ENCODE peak calls at places on chromosomes 13 and 19, in six cellular contexts. H is HAP-1; N is stimulated activated CD4-positive, alpha-beta T cell treated with anti-CD3 and anti-CD28 coated beads, TNF-alpha, amount 100 ng/mL, for 1 hour; D is NCI-H2081; J is HEK293T; Z is germinal center. L is an unnamed sample.

GRCh38 chr13:49952168-49952567 is 16.0 kb upstream of the SPRYD7 start:
- DNase-seq in H (no peak), N (no peak), D (no peak), J (no peak), Z (no peak), L (no peak)

GRCh38 chr13:33057019-33057785 is 41.0 kb downstream of the KL start:
- DNase-seq in H (no peak), N (no peak), D (no peak), J (peak), Z (peak), L (peak)

GRCh38 chr13:34019870-34020269 is 201.9 kb downstream of the RFC3 start:
- DNase-seq in H (no peak), N (no peak), D (no peak), J (no peak), Z (no peak), L (no peak)

GRCh38 chr19:5621311-5621944 is 1.1 kb downstream of the SAFB2 start:
- DNase-seq in H (no peak), N (no peak), D (no peak), J (no peak), Z (no peak), L (no peak)

GRCh38 chr19:10299545-10300458 is 9.8 kb downstream of the ZGLP1 start:
- DNase-seq in H (no peak), N (no peak), D (no peak), J (no peak), Z (no peak), L (no peak)

GRCh38 chr13:99691552-99691951 is 190.3 kb downstream of the TM9SF2 start:
- DNase-seq in H (no peak), N (no peak), D (no peak), J (no peak), Z (no peak), L (no peak)

GRCh38 chr19:12913011-12913561 is 6.0 kb downstream of the SYCE2 start:
- DNase-seq in H (no peak), N (no peak), D (peak), J (peak), Z (no peak), L (no peak)

GRCh38 chr13:95858286-95859075 is 181.5 kb downstream of the DNAJC3 start:
- DNase-seq in H (no peak), N (no peak), D (no peak), J (no peak), Z (no peak), L (no peak)

GRCh38 chr13:91123456-91124127 is 223.9 kb upstream of the MIR17HG start:
- DNase-seq in H (no peak), N (no peak), D (no peak), J (no peak), Z (no peak), L (no peak)

GRCh38 chr13:84445776-84446175 is 563.5 kb upstream of the SLITRK1 start:
- DNase-seq in H (no peak), N (no peak), D (no peak), J (no peak), Z (no peak), L (no peak)

GRCh38 chr19:32372726-32373613 is 27.6 kb downstream of the ZNF507 start:
- DNase-seq in H (no peak), N (no peak), D (no peak), J (no peak), Z (no peak), L (no peak)

GRCh38 chr13:94988654-94989053 is 276.3 kb upstream of the SOX21 start:
- DNase-seq in H (peak), N (no peak), D (no peak), J (peak), Z (no peak), L (peak)

GRCh38 chr19:1407662-1408299 is 395 bp downstream of the DAZAP1 start:
- DNase-seq in H (no peak), N (peak), D (no peak), J (no peak), Z (peak), L (peak)

GRCh38 chr19:3818479-3818878 is 32.3 kb upstream of the MATK start:
- DNase-seq in H (no peak), N (no peak), D (no peak), J (no peak), Z (no peak), L (no peak)

GRCh38 chr13:46160474-46161066 is 21.4 kb downstream of the LCP1 start:
- DNase-seq in H (peak), N (no peak), D (peak), J (peak), Z (peak), L (peak)

GRCh38 chr13:113860579-113861432 is 3.1 kb downstream of the GAS6 start:
- DNase-seq in H (no peak), N (no peak), D (no peak), J (no peak), Z (no peak), L (no peak)

GRCh38 chr13:37289212-37289935 is 183.9 kb upstream of the CSNK1A1L start:
- DNase-seq in H (no peak), N (no peak), D (no peak), J (no peak), Z (no peak), L (no peak)

GRCh38 chr19:7397687-7398086 is 49.0 kb downstream of the ARHGEF18 start:
- DNase-seq in H (no peak), N (no peak), D (no peak), J (no peak), Z (no peak), L (no peak)

GRCh38 chr19:37980419-37980975 is 73.5 kb downstream of the SIPA1L3 start:
- DNase-seq in H (no peak), N (no peak), D (no peak), J (no peak), Z (no peak), L (no peak)

GRCh38 chr13:38543561-38543960 is 143.3 kb upstream of the FREM2 start:
- DNase-seq in H (no peak), N (no peak), D (no peak), J (no peak), Z (no peak), L (no peak)

GRCh38 chr19:56076413-56076998 is 44.6 kb downstream of the ZNF787 start:
- DNase-seq in H (peak), N (no peak), D (peak), J (peak), Z (peak), L (peak)

GRCh38 chr19:18725755-18726416 is 42.4 kb downstream of the CRTC1 start:
- DNase-seq in H (no peak), N (no peak), D (no peak), J (no peak), Z (no peak), L (no peak)

GRCh38 chr19:34217952-34218817 is 36.2 kb upstream of the GARRE1 start:
- DNase-seq in H (no peak), N (peak), D (peak), J (peak), Z (no peak), L (peak)

GRCh38 chr19:39916236-39916635 is 18.2 kb downstream of the FCGBP start:
- DNase-seq in H (no peak), N (no peak), D (no peak), J (no peak), Z (no peak), L (no peak)

GRCh38 chr19:18173054-18173571 is 500 bp upstream of the IFI30 start:
- DNase-seq in H (no peak), N (no peak), D (no peak), J (no peak), Z (peak), L (peak)

GRCh38 chr13:111371720-111372119 is 51.3 kb downstream of the TEX29 start:
- DNase-seq in H (no peak), N (no peak), D (no peak), J (no peak), Z (no peak), L (no peak)

GRCh38 chr19:1122972-1123363 is 19.2 kb downstream of the GPX4 start:
- DNase-seq in H (peak), N (no peak), D (no peak), J (peak), Z (peak), L (peak)

L was measured in NAMALWA.